ENCODE peak calls at places on chromosomes 2 and 18, in seven cellular contexts. D, F, U, Z, B, X and A are unnamed samples.

GRCh38 chr2:74768401-74768914 is 65.5 kb upstream of the HK2 start:
- DNase-seq in D (no peak), F (no peak), U (peak; percentile 73), Z (no peak), B (no peak), X (no peak), A (no peak)

GRCh38 chr2:152627010-152627957 is 90.0 kb downstream of the PRPF40A start:
- DNase-seq in D (no peak), F (no peak), U (peak; percentile 28), Z (no peak), B (no peak), X (peak; percentile 53), A (no peak)

GRCh38 chr2:26255735-26256384 is 11.1 kb downstream of the HADHB start:
- DNase-seq in D (no peak), F (no peak), U (no peak), Z (no peak), B (no peak), X (no peak), A (no peak)

GRCh38 chr2:14735696-14736095 is 103.2 kb downstream of the LRATD1 start:
- DNase-seq in D (no peak), F (no peak), U (no peak), Z (no peak), B (no peak), X (no peak), A (no peak)

GRCh38 chr2:185433824-185434223 is 304.8 kb upstream of the FSIP2 start:
- DNase-seq in D (no peak), F (peak; percentile 8), U (no peak), Z (no peak), B (no peak), X (no peak), A (no peak)

GRCh38 chr18:29737620-29738019 is 1304.9 kb downstream of the DSC3 start:
- DNase-seq in D (no peak), F (no peak), U (no peak), Z (no peak), B (no peak), X (no peak), A (no peak)

GRCh38 chr2:221388891-221389290 is 183.2 kb downstream of the EPHA4 start:
- DNase-seq in D (no peak), F (no peak), U (no peak), Z (no peak), B (no peak), X (no peak), A (no peak)

GRCh38 chr2:156999657-157000056 is 257.8 kb upstream of the GALNT5 start:
- DNase-seq in D (no peak), F (no peak), U (no peak), Z (no peak), B (no peak), X (no peak), A (no peak)

GRCh38 chr18:48863432-48864065 is 87.2 kb downstream of the SMAD7 start:
- DNase-seq in D (no peak), F (no peak), U (no peak), Z (no peak), B (no peak), X (no peak), A (no peak)

GRCh38 chr2:143321994-143322393 is 192.8 kb downstream of the ARHGAP15 start:
- DNase-seq in D (no peak), F (no peak), U (no peak), Z (no peak), B (no peak), X (no peak), A (no peak)

GRCh38 chr18:56089607-56090258 is 501.7 kb upstream of the TCF4 start:
- DNase-seq in D (no peak), F (no peak), U (no peak), Z (no peak), B (no peak), X (no peak), A (no peak)

GRCh38 chr2:123811846-123812245 is 213.2 kb upstream of the CNTNAP5 start:
- DNase-seq in D (no peak), F (no peak), U (no peak), Z (no peak), B (no peak), X (no peak), A (no peak)

GRCh38 chr2:101524811-101525430 is 50.0 kb upstream of the RFX8 start:
- DNase-seq in D (no peak), F (no peak), U (no peak), Z (peak; percentile 63), B (no peak), X (no peak), A (no peak)

GRCh38 chr2:171811229-171811628 is 82.8 kb downstream of the SLC25A12 start:
- DNase-seq in D (no peak), F (no peak), U (peak; percentile 16), Z (no peak), B (no peak), X (peak; percentile 27), A (no peak)

GRCh38 chr2:61247204-61247812 is 85.3 kb downstream of the C2orf74 start:
- DNase-seq in D (no peak), F (no peak), U (no peak), Z (no peak), B (no peak), X (peak; percentile 80), A (no peak)

GRCh38 chr2:72028996-72029395 is 118.7 kb downstream of the CYP26B1 start:
- DNase-seq in D (no peak), F (no peak), U (no peak), Z (no peak), B (no peak), X (no peak), A (no peak)

GRCh38 chr2:221104391-221104811 is 467.7 kb downstream of the EPHA4 start:
- DNase-seq in D (peak; percentile 8), F (no peak), U (peak; percentile 82), Z (peak; percentile 90), B (peak; percentile 25), X (no peak), A (no peak)

GRCh38 chr2:144695661-144696060 is 175.7 kb upstream of the ZEB2 start:
- DNase-seq in D (no peak), F (no peak), U (no peak), Z (no peak), B (no peak), X (no peak), A (no peak)

GRCh38 chr2:117470311-117471095 is 344.0 kb upstream of the DDX18 start:
- DNase-seq in D (peak; percentile 31), F (no peak), U (peak; percentile 68), Z (no peak), B (peak; percentile 10), X (no peak), A (no peak)

GRCh38 chr2:207813942-207814341 is 44.2 kb upstream of the FZD5 start:
- DNase-seq in D (no peak), F (no peak), U (no peak), Z (no peak), B (no peak), X (no peak), A (no peak)

GRCh38 chr18:12015697-12016062 is 34.4 kb downstream of the IMPA2 start:
- DNase-seq in D (no peak), F (no peak), U (no peak), Z (peak; percentile 84), B (peak; percentile 58), X (peak; percentile 57), A (no peak)

GRCh38 chr18:10131783-10132381 is 218.1 kb downstream of the VAPA start:
- DNase-seq in D (no peak), F (no peak), U (peak; percentile 59), Z (no peak), B (no peak), X (no peak), A (no peak)

GRCh38 chr18:7459851-7460774 is 107.0 kb upstream of the PTPRM start:
- DNase-seq in D (no peak), F (no peak), U (peak; percentile 19), Z (peak; percentile 72), B (no peak), X (no peak), A (no peak)

GRCh38 chr2:101273045-101273444 is 20.4 kb downstream of the CNOT11 start:
- DNase-seq in D (no peak), F (no peak), U (no peak), Z (no peak), B (no peak), X (no peak), A (no peak)

GRCh38 chr18:77071711-77072292 is 60.8 kb downstream of the MBP start:
- DNase-seq in D (peak; percentile 33), F (peak; percentile 83), U (no peak), Z (no peak), B (no peak), X (peak; percentile 73), A (peak; percentile 64)

GRCh38 chr2:200767111-200767885 is 44.4 kb upstream of the BZW1 start:
- DNase-seq in D (no peak), F (no peak), U (no peak), Z (no peak), B (no peak), X (no peak), A (no peak)

GRCh38 chr2:207792244-207792785 is 22.6 kb upstream of the FZD5 start:
- DNase-seq in D (no peak), F (no peak), U (no peak), Z (no peak), B (peak; percentile 18), X (peak; percentile 16), A (no peak)